ENCODE peak calls at places on chromosome 11, in four cellular contexts. V, I, D and N are unnamed samples.

GRCh38 chr11:117882539-117882938 is 6.1 kb upstream of the FXYD6 start:
- DNase-seq in I (no peak), D (no peak), V (no peak), N (no peak)

GRCh38 chr11:22703561-22703960 is 37.1 kb downstream of the GAS2 start:
- DNase-seq in D (no peak), I (no peak), V (peak), N (no peak)

GRCh38 chr11:35330924-35331323 is 88.4 kb downstream of the SLC1A2 start:
- DNase-seq in I (no peak), V (no peak), D (no peak), N (no peak)

GRCh38 chr11:70456921-70457532 is 58.7 kb downstream of the CTTN start:
- DNase-seq in I (peak), V (no peak), D (no peak), N (no peak)

GRCh38 chr11:73726825-73727224 is 34.0 kb downstream of the RAB6A start:
- DNase-seq in D (no peak), I (no peak), V (no peak), N (no peak)

GRCh38 chr11:116375221-116375620 is 397.6 kb downstream of the BUD13 start:
- DNase-seq in I (no peak), V (no peak), D (no peak), N (no peak)

GRCh38 chr11:95364324-95365295 is 133.6 kb upstream of the SESN3 start:
- DNase-seq in V (no peak), D (no peak), I (peak), N (peak)

GRCh38 chr11:61602775-61603569 is 22.1 kb upstream of the SYT7 start:
- DNase-seq in D (no peak), V (no peak), I (peak), N (no peak)

GRCh38 chr11:46222485-46223251 is 54.8 kb upstream of the CREB3L1 start:
- DNase-seq in D (no peak), I (peak), V (no peak), N (no peak)

GRCh38 chr11:31873115-31873514 is 62.0 kb upstream of the PAX6 start:
- DNase-seq in D (no peak), I (no peak), V (no peak), N (no peak)

GRCh38 chr11:77175021-77175842 is 47.2 kb downstream of the MYO7A start:
- DNase-seq in V (no peak), I (no peak), D (no peak), N (no peak)

GRCh38 chr11:119734788-119735187 is 5.8 kb upstream of the NECTIN1 start:
- DNase-seq in D (no peak), I (no peak), V (no peak), N (no peak)

GRCh38 chr11:56889986-56890385 is 98.7 kb upstream of the OR5AK2 start:
- DNase-seq in V (no peak), D (no peak), I (no peak), N (no peak)

GRCh38 chr11:131888230-131888826 is 517.9 kb downstream of the NTM start:
- DNase-seq in V (no peak), I (peak), D (no peak), N (peak)

GRCh38 chr11:119473901-119474681 is 51.1 kb upstream of the THY1 start:
- DNase-seq in D (no peak), V (no peak), I (no peak), N (no peak)

GRCh38 chr11:7571640-7572000 is 57.8 kb downstream of the PPFIBP2 start:
- DNase-seq in I (peak), D (no peak), V (peak), N (no peak)

GRCh38 chr11:2810401-2811205 is 75.0 kb downstream of the CDKN1C start:
- DNase-seq in D (no peak), V (no peak), I (no peak), N (no peak)

GRCh38 chr11:10066441-10066840 is 227.6 kb downstream of the SBF2 start:
- DNase-seq in D (no peak), I (no peak), V (no peak), N (no peak)

GRCh38 chr11:36231300-36231699 is 57.9 kb downstream of the COMMD9 start:
- DNase-seq in I (peak), V (no peak), D (no peak), N (no peak)

GRCh38 chr11:45724145-45724544 is 58.7 kb upstream of the CHST1 start:
- DNase-seq in I (no peak), D (no peak), V (no peak), N (no peak)

GRCh38 chr11:108561535-108561991 is 32.0 kb downstream of the EXPH5 start:
- DNase-seq in I (no peak), D (no peak), V (no peak), N (no peak)

GRCh38 chr11:28231475-28231874 is 123.3 kb downstream of the METTL15 start:
- DNase-seq in I (no peak), D (no peak), V (no peak), N (no peak)

GRCh38 chr11:87659807-87660206 is 515.4 kb downstream of the RAB38 start:
- DNase-seq in V (no peak), I (no peak), D (no peak), N (no peak)

GRCh38 chr11:67406969-67407699 is 3.3 kb downstream of the TBC1D10C start:
- DNase-seq in I (no peak), D (no peak), V (no peak), N (no peak)

GRCh38 chr11:76179147-76179546 is 27.2 kb downstream of the WNT11 start:
- DNase-seq in V (no peak), D (no peak), I (no peak), N (no peak)

GRCh38 chr11:36333897-36334296 is 37.8 kb downstream of the PRR5L start:
- DNase-seq in V (no peak), I (peak), D (no peak), N (no peak)

GRCh38 chr11:16082532-16083055 is 273.8 kb downstream of the SOX6 start:
- DNase-seq in I (no peak), D (no peak), V (no peak), N (no peak)

GRCh38 chr11:128524172-128524571 is 63.2 kb downstream of the ETS1 start:
- DNase-seq in V (no peak), D (no peak), I (no peak), N (no peak)

GRCh38 chr11:78402842-78403241 is 14.8 kb downstream of the GAB2 start:
- DNase-seq in V (no peak), I (no peak), D (no peak), N (no peak)

GRCh38 chr11:90234977-90235376 is 12.1 kb upstream of the CHORDC1 start:
- DNase-seq in D (no peak), V (no peak), I (no peak), N (no peak)

GRCh38 chr11:76789443-76789719 is 6.2 kb downstream of the TSKU start:
- DNase-seq in V (no peak), I (no peak), D (no peak), N (no peak)

GRCh38 chr11:1983601-1983961 is 14.1 kb downstream of the H19 start:
- DNase-seq in V (no peak), D (no peak), I (no peak), N (no peak)

GRCh38 chr11:76231339-76231738 is 25.0 kb upstream of the WNT11 start:
- DNase-seq in D (no peak), I (no peak), V (no peak), N (no peak)

GRCh38 chr11:114889464-114890065 is 211.2 kb downstream of the NXPE2 start:
- DNase-seq in V (no peak), I (no peak), D (no peak), N (no peak)

GRCh38 chr11:35484435-35484834 is 41.0 kb downstream of the PAMR1 start:
- DNase-seq in D (no peak), I (peak), V (no peak), N (no peak)

GRCh38 chr11:128422576-128423370 is 164.6 kb downstream of the ETS1 start:
- DNase-seq in V (no peak), D (peak), I (no peak), N (no peak)

GRCh38 chr11:116446048-116446399 is 326.8 kb downstream of the BUD13 start:
- DNase-seq in I (no peak), D (no peak), V (no peak), N (no peak)

GRCh38 chr11:117830674-117831351 is 6.3 kb upstream of the FXYD2 start:
- DNase-seq in I (no peak), V (no peak), D (no peak), N (no peak)

GRCh38 chr11:111633756-111634362 is 31.6 kb downstream of the SIK2 start:
- DNase-seq in V (no peak), I (peak), D (no peak), N (no peak)